ENCODE peak calls at places on chromosomes 13 and 19, in nine cellular contexts. One of them, this sample, is unnamed.

GRCh38 chr13:84050551-84050950 is 168.3 kb upstream of the SLITRK1 start:
- DNase-seq in hepatocyte: no peak
- DNase-seq in esophagus squamous epithelium: no peak
- DNase-seq in heart left ventricle: no peak
- DNase-seq in body of pancreas: no peak
- DNase-seq in ovary: no peak
- DNase-seq in endodermal cell: no peak
- DNase-seq in CD4-positive, alpha-beta memory T cell: no peak
- DNase-seq in neuronal stem cell: no peak
- DNase-seq in this sample: no peak

GRCh38 chr13:41668130-41668757 is 210.9 kb downstream of the RGCC start:
- DNase-seq in hepatocyte: peak; percentile 88
- DNase-seq in esophagus squamous epithelium: no peak
- DNase-seq in heart left ventricle: peak; percentile 65
- DNase-seq in body of pancreas: peak; percentile 85
- DNase-seq in ovary: no peak
- DNase-seq in endodermal cell: peak; percentile 72
- DNase-seq in CD4-positive, alpha-beta memory T cell: peak; percentile 45
- DNase-seq in neuronal stem cell: peak; percentile 69
- DNase-seq in this sample: peak; percentile 94

GRCh38 chr19:46859637-46860124 is 1.1 kb upstream of the ARHGAP35 start:
- DNase-seq in hepatocyte: peak; percentile 69
- DNase-seq in esophagus squamous epithelium: no peak
- DNase-seq in heart left ventricle: peak; percentile 70
- DNase-seq in body of pancreas: peak; percentile 69
- DNase-seq in ovary: peak; percentile 87
- DNase-seq in endodermal cell: no peak
- DNase-seq in CD4-positive, alpha-beta memory T cell: no peak
- DNase-seq in neuronal stem cell: no peak
- DNase-seq in this sample: no peak

GRCh38 chr13:93320942-93321341 is 94.3 kb downstream of the GPC6 start:
- DNase-seq in hepatocyte: no peak
- DNase-seq in esophagus squamous epithelium: no peak
- DNase-seq in heart left ventricle: no peak
- DNase-seq in body of pancreas: no peak
- DNase-seq in ovary: no peak
- DNase-seq in endodermal cell: no peak
- DNase-seq in CD4-positive, alpha-beta memory T cell: no peak
- DNase-seq in neuronal stem cell: no peak
- DNase-seq in this sample: peak; percentile 73

GRCh38 chr19:15508035-15508710 is at the start of gene CYP4F22:
- DNase-seq in hepatocyte: no peak
- DNase-seq in esophagus squamous epithelium: no peak
- DNase-seq in heart left ventricle: no peak
- DNase-seq in body of pancreas: no peak
- DNase-seq in ovary: no peak
- DNase-seq in endodermal cell: peak; percentile 68
- DNase-seq in CD4-positive, alpha-beta memory T cell: no peak
- DNase-seq in neuronal stem cell: no peak
- DNase-seq in this sample: no peak

GRCh38 chr19:53809518-53810186 is 14.5 kb downstream of the NLRP12 start:
- DNase-seq in hepatocyte: no peak
- DNase-seq in esophagus squamous epithelium: no peak
- DNase-seq in heart left ventricle: no peak
- DNase-seq in body of pancreas: no peak
- DNase-seq in ovary: no peak
- DNase-seq in endodermal cell: peak; percentile 89
- DNase-seq in CD4-positive, alpha-beta memory T cell: no peak
- DNase-seq in neuronal stem cell: no peak
- DNase-seq in this sample: no peak

GRCh38 chr19:34651747-34652146 is 25.2 kb downstream of the SCGB2B2 start:
- DNase-seq in hepatocyte: no peak
- DNase-seq in esophagus squamous epithelium: no peak
- DNase-seq in heart left ventricle: no peak
- DNase-seq in body of pancreas: no peak
- DNase-seq in ovary: no peak
- DNase-seq in endodermal cell: no peak
- DNase-seq in CD4-positive, alpha-beta memory T cell: no peak
- DNase-seq in neuronal stem cell: no peak
- DNase-seq in this sample: no peak

GRCh38 chr13:82717249-82717648 is 1165.0 kb downstream of the SLITRK1 start:
- DNase-seq in hepatocyte: no peak
- DNase-seq in esophagus squamous epithelium: no peak
- DNase-seq in heart left ventricle: no peak
- DNase-seq in body of pancreas: no peak
- DNase-seq in ovary: no peak
- DNase-seq in endodermal cell: no peak
- DNase-seq in CD4-positive, alpha-beta memory T cell: no peak
- DNase-seq in neuronal stem cell: no peak
- DNase-seq in this sample: peak; percentile 15

GRCh38 chr19:10717356-10718204 is at the start of gene DNM2:
- DNase-seq in hepatocyte: peak; percentile 99
- DNase-seq in esophagus squamous epithelium: peak; percentile 98
- DNase-seq in heart left ventricle: peak; percentile 99
- DNase-seq in body of pancreas: peak; percentile 100
- DNase-seq in ovary: peak; percentile 99
- DNase-seq in endodermal cell: peak; percentile 100
- DNase-seq in CD4-positive, alpha-beta memory T cell: peak; percentile 99
- DNase-seq in neuronal stem cell: peak; percentile 100
- DNase-seq in this sample: peak; percentile 100

GRCh38 chr19:13012690-13013608 is 17.7 kb downstream of the NFIX start:
- DNase-seq in hepatocyte: peak; percentile 63
- DNase-seq in esophagus squamous epithelium: no peak
- DNase-seq in heart left ventricle: no peak
- DNase-seq in body of pancreas: no peak
- DNase-seq in ovary: peak; percentile 87
- DNase-seq in endodermal cell: peak; percentile 74
- DNase-seq in CD4-positive, alpha-beta memory T cell: peak; percentile 34
- DNase-seq in neuronal stem cell: no peak
- DNase-seq in this sample: peak; percentile 57

GRCh38 chr19:18290250-18291018 is 9.0 kb upstream of the JUND start:
- DNase-seq in hepatocyte: no peak
- DNase-seq in esophagus squamous epithelium: no peak
- DNase-seq in heart left ventricle: no peak
- DNase-seq in body of pancreas: peak; percentile 36
- DNase-seq in ovary: peak; percentile 70
- DNase-seq in endodermal cell: peak; percentile 54
- DNase-seq in CD4-positive, alpha-beta memory T cell: peak; percentile 85
- DNase-seq in neuronal stem cell: no peak
- DNase-seq in this sample: no peak

DNA sequence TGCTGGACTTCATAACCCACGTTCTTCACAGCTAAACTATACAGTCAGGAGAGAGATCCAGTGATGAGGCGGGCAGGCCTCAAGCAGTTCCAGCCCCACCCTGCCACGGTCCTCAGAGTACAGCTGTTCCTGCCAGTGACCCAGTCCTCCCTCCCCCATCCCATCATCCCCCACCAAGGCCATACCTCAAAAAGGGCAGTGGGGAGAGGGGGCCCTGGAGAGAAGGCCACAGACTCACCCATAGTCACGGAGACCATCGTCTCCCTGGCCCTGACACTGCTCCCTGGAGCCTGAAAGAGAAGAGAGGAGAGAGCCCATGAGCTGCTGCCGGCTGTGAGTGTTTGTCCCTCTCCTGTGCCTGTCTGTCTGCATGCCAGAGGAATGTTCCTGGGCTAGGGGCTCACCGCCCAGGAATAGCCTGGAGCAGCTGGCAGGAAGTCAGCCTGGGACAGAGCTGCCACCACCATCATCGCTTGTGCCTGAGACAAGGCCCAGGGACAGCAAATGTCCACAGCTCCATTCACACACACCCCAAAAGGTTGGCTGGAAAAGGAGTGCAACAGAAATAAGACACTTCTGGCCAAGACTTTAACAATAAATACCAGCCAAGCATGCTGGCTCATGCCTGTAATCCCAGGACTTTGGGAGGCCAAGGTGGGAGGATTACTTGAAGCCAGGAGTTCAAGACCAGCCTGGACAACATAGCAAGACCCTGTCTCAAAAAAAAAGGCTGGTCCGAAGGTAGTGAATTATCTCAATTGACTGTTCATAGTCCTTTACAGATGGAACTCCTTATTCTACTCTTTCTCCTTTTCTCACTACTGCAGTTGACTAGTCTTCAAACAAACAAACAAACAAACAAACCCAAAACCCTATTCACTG is 6.4 kb downstream of the C19orf47 start:
- DNase-seq in hepatocyte: no peak
- DNase-seq in esophagus squamous epithelium: no peak
- DNase-seq in heart left ventricle: peak; percentile 82
- DNase-seq in body of pancreas: no peak
- DNase-seq in ovary: no peak
- DNase-seq in endodermal cell: no peak
- DNase-seq in CD4-positive, alpha-beta memory T cell: no peak
- DNase-seq in neuronal stem cell: no peak
- DNase-seq in this sample: no peak
- H3K27ac ChIP-seq in hepatocyte: peak overlapping the region; percentile 51
- H3K27ac ChIP-seq in esophagus squamous epithelium: peak overlapping the region; percentile 62
- H3K27ac ChIP-seq in heart left ventricle: peak overlapping the region; percentile 92
- H3K27ac ChIP-seq in body of pancreas: no peak overlapping the region
- H3K27ac ChIP-seq in ovary: no peak overlapping the region
- H3K27ac ChIP-seq in endodermal cell: no peak overlapping the region
- H3K27ac ChIP-seq in CD4-positive, alpha-beta memory T cell: no peak overlapping the region
- H3K27ac ChIP-seq in neuronal stem cell: no peak overlapping the region
- H3K27ac ChIP-seq in this sample: no peak overlapping the region

GRCh38 chr19:2503521-2504109 is 27.7 kb downstream of the GADD45B start:
- DNase-seq in hepatocyte: peak; percentile 88
- DNase-seq in esophagus squamous epithelium: no peak
- DNase-seq in heart left ventricle: no peak
- DNase-seq in body of pancreas: no peak
- DNase-seq in ovary: no peak
- DNase-seq in endodermal cell: peak; percentile 79
- DNase-seq in CD4-positive, alpha-beta memory T cell: peak; percentile 75
- DNase-seq in neuronal stem cell: no peak
- DNase-seq in this sample: peak; percentile 77

GRCh38 chr19:2495651-2496316 is 19.9 kb downstream of the GADD45B start:
- DNase-seq in hepatocyte: peak; percentile 33
- DNase-seq in esophagus squamous epithelium: no peak
- DNase-seq in heart left ventricle: peak; percentile 69
- DNase-seq in body of pancreas: peak; percentile 40
- DNase-seq in ovary: no peak
- DNase-seq in endodermal cell: no peak
- DNase-seq in CD4-positive, alpha-beta memory T cell: no peak
- DNase-seq in neuronal stem cell: no peak
- DNase-seq in this sample: peak; percentile 80

GRCh38 chr19:2497186-2497585 is 21.3 kb downstream of the GADD45B start:
- DNase-seq in hepatocyte: no peak
- DNase-seq in esophagus squamous epithelium: no peak
- DNase-seq in heart left ventricle: no peak
- DNase-seq in body of pancreas: no peak
- DNase-seq in ovary: no peak
- DNase-seq in endodermal cell: no peak
- DNase-seq in CD4-positive, alpha-beta memory T cell: no peak
- DNase-seq in neuronal stem cell: no peak
- DNase-seq in this sample: no peak

GRCh38 chr19:2500861-2501260 is 24.9 kb downstream of the GADD45B start:
- DNase-seq in hepatocyte: no peak
- DNase-seq in esophagus squamous epithelium: no peak
- DNase-seq in heart left ventricle: no peak
- DNase-seq in body of pancreas: no peak
- DNase-seq in ovary: no peak
- DNase-seq in endodermal cell: no peak
- DNase-seq in CD4-positive, alpha-beta memory T cell: no peak
- DNase-seq in neuronal stem cell: no peak
- DNase-seq in this sample: no peak

DNA sequence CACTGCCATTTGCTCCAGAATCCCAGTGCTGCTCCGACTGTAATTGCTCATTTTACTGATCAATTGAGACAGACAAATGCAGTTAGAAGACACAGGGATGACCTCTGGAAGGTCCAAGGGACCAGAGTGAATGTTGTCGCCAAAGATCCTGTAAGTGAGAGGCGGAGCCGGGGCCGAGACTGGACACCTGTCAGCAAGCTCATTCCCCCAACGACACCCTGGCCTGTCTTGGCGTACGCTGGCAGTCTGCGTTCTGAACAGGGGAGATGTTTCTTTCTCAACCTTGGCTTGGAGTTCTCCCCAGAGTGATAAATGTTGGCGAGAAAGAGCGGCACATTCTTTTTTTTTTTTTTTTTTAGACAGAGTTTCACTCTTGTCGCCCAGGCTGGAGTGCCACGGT is 24.2 kb downstream of the GADD45B start:
- DNase-seq in hepatocyte: no peak
- DNase-seq in esophagus squamous epithelium: no peak
- DNase-seq in heart left ventricle: no peak
- DNase-seq in body of pancreas: no peak
- DNase-seq in ovary: no peak
- DNase-seq in endodermal cell: no peak
- DNase-seq in CD4-positive, alpha-beta memory T cell: no peak
- DNase-seq in neuronal stem cell: no peak
- DNase-seq in this sample: no peak
- H3K27ac ChIP-seq in hepatocyte: no peak overlapping the region
- H3K27ac ChIP-seq in esophagus squamous epithelium: no peak overlapping the region
- H3K27ac ChIP-seq in heart left ventricle: no peak overlapping the region
- H3K27ac ChIP-seq in body of pancreas: no peak overlapping the region
- H3K27ac ChIP-seq in ovary: no peak overlapping the region
- H3K27ac ChIP-seq in endodermal cell: no peak overlapping the region
- H3K27ac ChIP-seq in CD4-positive, alpha-beta memory T cell: no peak overlapping the region
- H3K27ac ChIP-seq in neuronal stem cell: no peak overlapping the region
- H3K27ac ChIP-seq in this sample: no peak overlapping the region

DNA sequence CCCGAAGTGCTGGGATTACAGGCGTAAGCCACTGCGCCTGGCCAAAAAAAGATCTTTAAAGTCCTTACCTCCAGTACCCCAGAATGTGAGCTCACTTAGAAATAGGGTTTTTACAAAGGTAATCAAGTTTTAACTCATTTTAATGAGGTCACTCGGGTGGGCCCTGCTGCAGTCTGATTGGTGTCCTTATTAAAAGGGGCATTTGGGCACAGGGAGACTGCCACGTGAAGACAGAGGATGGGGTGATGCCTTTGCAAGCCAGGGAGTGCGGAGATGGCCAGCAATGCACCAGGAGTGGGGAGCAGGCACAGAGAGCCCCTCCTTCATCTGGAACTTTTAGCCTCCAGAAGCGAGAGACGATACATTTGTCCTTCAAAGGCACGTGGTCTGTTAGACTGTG is 11.7 kb downstream of the NKPD1 start:
- DNase-seq in hepatocyte: no peak
- DNase-seq in esophagus squamous epithelium: no peak
- DNase-seq in heart left ventricle: no peak
- DNase-seq in body of pancreas: no peak
- DNase-seq in ovary: no peak
- DNase-seq in endodermal cell: no peak
- DNase-seq in CD4-positive, alpha-beta memory T cell: no peak
- DNase-seq in neuronal stem cell: no peak
- DNase-seq in this sample: no peak
- H3K27ac ChIP-seq in hepatocyte: no peak overlapping the region
- H3K27ac ChIP-seq in esophagus squamous epithelium: no peak overlapping the region
- H3K27ac ChIP-seq in heart left ventricle: no peak overlapping the region
- H3K27ac ChIP-seq in body of pancreas: no peak overlapping the region
- H3K27ac ChIP-seq in ovary: no peak overlapping the region
- H3K27ac ChIP-seq in endodermal cell: no peak overlapping the region
- H3K27ac ChIP-seq in CD4-positive, alpha-beta memory T cell: no peak overlapping the region
- H3K27ac ChIP-seq in neuronal stem cell: no peak overlapping the region
- H3K27ac ChIP-seq in this sample: no peak overlapping the region

DNA sequence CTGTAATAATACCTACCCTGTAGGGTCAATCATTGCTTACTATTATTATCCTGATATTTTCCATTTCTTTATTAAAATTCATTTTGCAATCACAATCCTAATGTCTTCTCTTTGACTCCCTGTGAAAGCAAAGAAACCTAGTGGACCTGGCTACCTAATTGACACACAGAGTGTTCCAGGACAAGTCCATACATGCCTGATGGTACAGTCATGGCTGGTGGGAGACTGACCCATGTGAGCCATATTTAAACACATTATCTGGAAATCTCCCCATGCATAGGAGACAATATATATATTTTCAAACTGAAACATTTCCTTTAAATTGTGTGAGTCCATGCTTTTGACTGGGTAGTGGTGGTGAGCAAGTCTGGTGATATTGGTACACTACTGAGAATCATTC is 230.6 kb upstream of the DACH1 start:
- DNase-seq in hepatocyte: no peak
- DNase-seq in esophagus squamous epithelium: no peak
- DNase-seq in heart left ventricle: no peak
- DNase-seq in body of pancreas: no peak
- DNase-seq in ovary: no peak
- DNase-seq in endodermal cell: no peak
- DNase-seq in CD4-positive, alpha-beta memory T cell: no peak
- DNase-seq in neuronal stem cell: no peak
- DNase-seq in this sample: no peak
- H3K27ac ChIP-seq in hepatocyte: no peak overlapping the region
- H3K27ac ChIP-seq in esophagus squamous epithelium: no peak overlapping the region
- H3K27ac ChIP-seq in heart left ventricle: no peak overlapping the region
- H3K27ac ChIP-seq in body of pancreas: no peak overlapping the region
- H3K27ac ChIP-seq in ovary: no peak overlapping the region
- H3K27ac ChIP-seq in endodermal cell: no peak overlapping the region
- H3K27ac ChIP-seq in CD4-positive, alpha-beta memory T cell: no peak overlapping the region
- H3K27ac ChIP-seq in neuronal stem cell: no peak overlapping the region
- H3K27ac ChIP-seq in this sample: no peak overlapping the region